ENCODE peak calls at places on chromosomes 13 and 19, in six cellular contexts. N, X, D, E, Y and M are unnamed samples.

GRCh38 chr19:43462887-43463380 is 2.5 kb downstream of the LYPD3 start:
- DNase-seq in X (no peak), E (peak), D (no peak), Y (no peak), N (no peak), M (no peak)

GRCh38 chr13:53250272-53250875 is 221.8 kb downstream of the OLFM4 start:
- DNase-seq in E (no peak), D (peak), N (peak), X (no peak), Y (peak), M (no peak)

GRCh38 chr19:45385392-45386221 is 15.2 kb upstream of the ERCC2 start:
- DNase-seq in Y (no peak), X (no peak), N (no peak), E (no peak), D (peak), M (peak)

GRCh38 chr19:18848860-18849661 is 17.3 kb downstream of the UPF1 start:
- DNase-seq in Y (no peak), E (no peak), N (no peak), X (no peak), D (no peak), M (no peak)

GRCh38 chr13:101289764-101290163 is 126.5 kb downstream of the NALCN start:
- DNase-seq in X (no peak), Y (no peak), D (no peak), E (peak), N (no peak), M (no peak)

GRCh38 chr13:79090552-79091159 is 315.4 kb downstream of the RBM26 start:
- DNase-seq in N (no peak), Y (no peak), E (no peak), X (no peak), D (no peak), M (no peak)

GRCh38 chr19:49689133-49690072 is at the start of gene ADM5:
- DNase-seq in D (no peak), E (no peak), N (no peak), X (no peak), Y (no peak), M (peak)

GRCh38 chr19:19749332-19750130 is 16.6 kb upstream of the ZNF14 start:
- DNase-seq in X (peak), E (no peak), Y (no peak), D (peak), N (no peak), M (peak)

GRCh38 chr13:48318714-48319457 is 15.3 kb downstream of the RB1 start:
- DNase-seq in D (no peak), N (no peak), Y (no peak), X (no peak), E (no peak), M (no peak)

GRCh38 chr19:35109395-35110112 is 6.1 kb upstream of the FXYD3 start:
- DNase-seq in D (no peak), Y (no peak), E (no peak), N (no peak), X (no peak), M (no peak)

GRCh38 chr19:44608391-44608821 is 5.0 kb upstream of the IGSF23 start:
- DNase-seq in D (no peak), N (no peak), X (no peak), E (no peak), Y (no peak), M (no peak)

GRCh38 chr13:100394005-100394695 is 194.4 kb downstream of the GGACT start:
- DNase-seq in E (no peak), D (no peak), X (no peak), N (no peak), Y (peak), M (no peak)

GRCh38 chr13:101382086-101382485 is 34.2 kb downstream of the NALCN start:
- DNase-seq in D (no peak), N (no peak), X (no peak), E (no peak), Y (no peak), M (no peak)

GRCh38 chr13:111893607-111894443 is 173.1 kb upstream of the SOX1 start:
- DNase-seq in X (no peak), N (no peak), Y (no peak), E (no peak), D (no peak), M (no peak)

GRCh38 chr13:46521921-46522691 is 30.9 kb upstream of the LRCH1 start:
- DNase-seq in N (no peak), D (no peak), E (no peak), X (no peak), Y (no peak), M (no peak)

GRCh38 chr13:101258071-101258470 is 158.2 kb downstream of the NALCN start:
- DNase-seq in X (no peak), D (no peak), E (no peak), Y (peak), N (peak), M (no peak)

GRCh38 chr19:12792048-12792852 is 964 bp downstream of the JUNB start:
- DNase-seq in N (peak), Y (no peak), D (peak), X (no peak), E (no peak), M (no peak)

GRCh38 chr13:59770451-59770850 is 393.3 kb downstream of the DIAPH3 start:
- DNase-seq in Y (no peak), E (no peak), X (no peak), D (no peak), N (no peak), M (no peak)

GRCh38 chr13:48231080-48231479 is 1.9 kb upstream of the ITM2B start:
- DNase-seq in Y (no peak), E (no peak), X (no peak), N (no peak), D (no peak), M (no peak)

GRCh38 chr13:44695520-44695919 is 119.4 kb upstream of the TSC22D1 start:
- DNase-seq in E (no peak), D (no peak), Y (no peak), X (no peak), N (no peak), M (no peak)

GRCh38 chr19:16116067-16116466 is 4.4 kb downstream of the RAB8A start:
- DNase-seq in Y (no peak), D (no peak), E (no peak), N (peak), X (no peak), M (no peak)

GRCh38 chr13:20439261-20439660 is 86.4 kb downstream of the CRYL1 start:
- DNase-seq in D (no peak), E (no peak), N (no peak), X (no peak), Y (no peak), M (no peak)

GRCh38 chr13:20438801-20439200 is 86.9 kb downstream of the CRYL1 start:
- DNase-seq in X (no peak), D (no peak), E (no peak), N (no peak), Y (no peak), M (no peak)

GRCh38 chr13:20436505-20436904 is 89.2 kb downstream of the CRYL1 start:
- DNase-seq in D (no peak), Y (no peak), N (no peak), E (no peak), X (no peak), M (no peak)

GRCh38 chr13:20431687-20432384 is 93.8 kb downstream of the CRYL1 start:
- DNase-seq in Y (no peak), E (no peak), D (no peak), N (no peak), X (no peak), M (no peak)

DNA sequence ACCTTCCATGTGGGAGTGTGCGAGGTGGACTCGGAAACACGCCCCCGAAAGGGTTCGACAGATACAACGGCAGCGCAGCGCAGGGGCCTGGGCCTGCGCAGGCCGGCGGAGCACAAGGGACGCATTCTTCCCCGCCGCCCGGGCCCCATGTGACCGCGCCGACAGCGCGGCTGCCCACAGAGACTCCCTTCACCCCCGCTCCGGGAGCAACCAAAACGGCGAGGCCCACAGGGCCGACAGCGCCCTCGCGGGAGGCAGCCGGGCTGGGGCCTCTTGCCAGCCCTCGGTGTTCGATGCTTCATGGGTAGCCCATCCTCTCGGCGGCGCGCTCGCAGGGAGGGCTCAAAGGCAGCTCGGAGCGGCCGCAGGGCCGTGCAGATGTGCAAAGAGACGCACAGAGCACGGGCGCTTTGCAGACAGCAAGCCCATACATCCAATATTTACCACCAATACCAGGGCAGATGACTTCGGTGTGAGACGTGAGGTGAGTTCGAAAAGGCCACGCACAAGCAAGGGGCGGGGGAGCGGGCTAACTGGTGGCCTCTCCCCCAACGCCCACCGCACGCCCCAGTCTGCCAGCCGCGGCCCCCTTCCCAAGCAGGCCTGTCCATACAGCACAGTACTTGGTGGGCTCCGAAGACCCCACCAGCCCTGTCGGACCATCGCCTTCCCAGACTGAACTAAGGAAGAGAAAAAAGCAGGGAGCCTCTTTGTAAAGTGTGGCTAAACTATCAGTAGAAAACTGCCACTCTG is 89.9 kb downstream of the CRYL1 start:
- DNase-seq in D (no peak), N (no peak), X (no peak), E (no peak), Y (no peak), M (no peak)
- TF ChIP-seq TAF1 in D (no peak), N (no peak), X (no peak), E (no peak), Y (no peak), M (no peak)

GRCh38 chr13:32300920-32301319 is 14.2 kb downstream of the ZAR1L start:
- DNase-seq in Y (no peak), E (no peak), X (no peak), D (no peak), N (no peak), M (no peak)
- TF ChIP-seq POLR2A in Y (no peak), E (no peak), X (no peak), D (no peak), N (no peak), M (no peak)

GRCh38 chr19:23285948-23286347 is 35.8 kb upstream of the ZNF724 start:
- DNase-seq in D (no peak), N (no peak), E (no peak), X (no peak), Y (no peak), M (no peak)

GRCh38 chr19:23286477-23286876 is 36.3 kb upstream of the ZNF724 start:
- DNase-seq in E (no peak), Y (no peak), X (no peak), N (no peak), D (no peak), M (no peak)

GRCh38 chr19:23287620-23288019 is 37.4 kb upstream of the ZNF724 start:
- DNase-seq in E (no peak), X (no peak), D (no peak), Y (no peak), N (no peak), M (no peak)

GRCh38 chr19:23281663-23282276 is 31.6 kb upstream of the ZNF724 start:
- DNase-seq in Y (no peak), D (no peak), E (no peak), N (peak), X (no peak), M (no peak)

GRCh38 chr19:23283925-23284324 is 33.7 kb upstream of the ZNF724 start:
- DNase-seq in Y (no peak), E (peak), X (peak), N (peak), D (peak), M (no peak)
- TF ChIP-seq TAF1 in Y (no peak), E (no peak), X (no peak), N (no peak), D (no peak), M (no peak)

GRCh38 chr19:48474084-48474592 is 5.0 kb downstream of the CYTH2 start:
- DNase-seq in N (no peak), D (no peak), X (no peak), E (no peak), Y (no peak), M (no peak)

GRCh38 chr19:48477067-48477685 is 8.0 kb downstream of the CYTH2 start:
- DNase-seq in X (no peak), D (no peak), N (no peak), E (no peak), Y (no peak), M (no peak)

GRCh38 chr19:48477696-48478338 is 8.6 kb downstream of the CYTH2 start:
- DNase-seq in Y (no peak), N (no peak), X (no peak), E (no peak), D (no peak), M (no peak)

GRCh38 chr19:48475369-48476068 is 6.3 kb downstream of the CYTH2 start:
- DNase-seq in D (no peak), Y (no peak), N (no peak), E (no peak), X (no peak), M (no peak)

GRCh38 chr19:48476176-48476575 is 7.0 kb downstream of the CYTH2 start:
- DNase-seq in N (no peak), X (no peak), E (no peak), Y (no peak), D (no peak), M (no peak)
- TF ChIP-seq POLR2A in N (no peak), X (no peak), E (no peak), Y (no peak), D (no peak), M (no peak)